ENCODE peak calls at places on chromosome 12, in seven cellular contexts. T, Q, N, M, A, B and Z are unnamed samples.

GRCh38 chr12:132723764-132724140 is 13.1 kb downstream of the PGAM5 start:
- DNase-seq in M (no peak), T (no peak), Q (no peak), N (no peak), B (no peak), A (no peak), Z (peak; percentile 44)

GRCh38 chr12:119631930-119632678 is 35.8 kb upstream of the PRKAB1 start:
- DNase-seq in B (no peak), M (no peak), A (no peak), T (no peak), N (no peak), Q (no peak), Z (no peak)

GRCh38 chr12:64400041-64400440 is 4.2 kb upstream of the XPOT start:
- DNase-seq in M (peak; percentile 30), B (peak; percentile 52), N (no peak), A (no peak), Q (no peak), T (no peak), Z (peak; percentile 68)

GRCh38 chr12:53838978-53839377 is 87.2 kb upstream of the CISTR start:
- DNase-seq in T (no peak), M (no peak), N (no peak), B (no peak), A (no peak), Q (no peak), Z (no peak)

GRCh38 chr12:44377443-44378160 is 498.5 kb downstream of the NELL2 start:
- DNase-seq in Q (no peak), N (no peak), B (no peak), T (no peak), M (no peak), A (no peak), Z (no peak)

GRCh38 chr12:105676694-105677093 is 346.2 kb downstream of the C12orf75 start:
- DNase-seq in B (no peak), Q (no peak), T (no peak), N (no peak), M (no peak), A (no peak), Z (no peak)

GRCh38 chr12:96047621-96048211 is 12.3 kb upstream of the LTA4H start:
- DNase-seq in T (peak; percentile 62), A (no peak), M (no peak), Q (peak; percentile 4), N (no peak), B (no peak), Z (peak; percentile 72)

GRCh38 chr12:38384816-38385491 is 68.4 kb downstream of the ALG10B start:
- DNase-seq in A (peak; percentile 10), M (peak; percentile 81), T (no peak), B (peak; percentile 69), N (no peak), Q (peak; percentile 35), Z (no peak)

GRCh38 chr12:91988076-91988475 is 157.6 kb downstream of the BTG1 start:
- DNase-seq in N (no peak), M (no peak), A (no peak), Q (no peak), T (no peak), B (no peak), Z (no peak)
- H3K18ac ChIP-seq in N (no peak overlapping the region), M (no peak overlapping the region), A (no peak overlapping the region), Q (no peak overlapping the region), T (no peak overlapping the region), B (no peak overlapping the region), Z (peak overlapping the region; percentile 43)

GRCh38 chr12:123805119-123805518 is 43.0 kb downstream of the DNAH10 start:
- DNase-seq in B (no peak), Q (no peak), N (no peak), A (no peak), T (no peak), M (no peak), Z (no peak)

GRCh38 chr12:123807002-123807401 is 44.9 kb downstream of the DNAH10 start:
- DNase-seq in T (no peak), B (no peak), Q (no peak), A (no peak), M (no peak), N (no peak), Z (no peak)

GRCh38 chr12:123798518-123798917 is 36.4 kb downstream of the DNAH10 start:
- DNase-seq in M (no peak), B (no peak), N (no peak), Q (no peak), A (no peak), T (no peak), Z (no peak)

GRCh38 chr12:123799227-123799626 is 37.1 kb downstream of the DNAH10 start:
- DNase-seq in M (no peak), T (no peak), N (no peak), B (no peak), Q (no peak), A (no peak), Z (no peak)

DNA sequence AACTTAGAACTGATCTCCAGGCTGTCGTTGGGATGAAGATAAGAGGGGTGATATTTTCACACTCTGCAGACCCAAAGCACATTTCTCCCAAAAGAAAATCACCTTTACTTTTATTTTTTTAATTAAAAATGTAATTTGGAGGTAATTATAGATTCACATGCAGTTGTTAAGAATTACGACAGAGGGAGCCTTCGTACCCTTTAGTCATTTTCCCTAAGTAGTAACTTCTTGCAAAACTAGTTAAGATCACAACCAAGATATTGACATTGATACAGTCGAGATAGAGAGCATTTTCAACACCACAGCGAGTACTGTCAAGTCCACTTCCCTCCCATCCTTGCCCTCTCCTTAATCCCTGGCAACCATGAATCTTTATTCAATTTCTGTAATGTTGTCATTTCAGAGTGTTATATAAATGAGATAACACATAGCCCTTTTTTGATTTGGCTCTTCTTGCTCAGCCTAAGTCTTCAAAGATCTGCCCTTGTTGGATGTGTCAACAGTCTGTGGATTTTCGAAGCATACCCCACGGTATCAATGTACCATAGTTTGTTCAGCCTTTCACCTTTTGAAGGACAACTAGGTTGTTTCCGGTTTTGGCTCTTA is 39.6 kb downstream of the DNAH10 start:
- DNase-seq in M (peak; percentile 17), T (peak; percentile 27), B (no peak), Q (no peak), A (no peak), N (no peak), Z (peak; percentile 53)
- H2AK5ac ChIP-seq in M (no peak overlapping the region), T (no peak overlapping the region), B (no peak overlapping the region), Q (no peak overlapping the region), A (no peak overlapping the region), N (no peak overlapping the region), Z (no peak overlapping the region)

GRCh38 chr12:127779301-127780045 is 487.5 kb upstream of the TMEM132C start:
- DNase-seq in T (peak; percentile 3), B (no peak), N (no peak), Q (no peak), M (peak; percentile 61), A (no peak), Z (no peak)
- H3K18ac ChIP-seq in T (no peak overlapping the region), B (no peak overlapping the region), N (peak overlapping the region; percentile 57), Q (no peak overlapping the region), M (no peak overlapping the region), A (no peak overlapping the region), Z (no peak overlapping the region)

DNA sequence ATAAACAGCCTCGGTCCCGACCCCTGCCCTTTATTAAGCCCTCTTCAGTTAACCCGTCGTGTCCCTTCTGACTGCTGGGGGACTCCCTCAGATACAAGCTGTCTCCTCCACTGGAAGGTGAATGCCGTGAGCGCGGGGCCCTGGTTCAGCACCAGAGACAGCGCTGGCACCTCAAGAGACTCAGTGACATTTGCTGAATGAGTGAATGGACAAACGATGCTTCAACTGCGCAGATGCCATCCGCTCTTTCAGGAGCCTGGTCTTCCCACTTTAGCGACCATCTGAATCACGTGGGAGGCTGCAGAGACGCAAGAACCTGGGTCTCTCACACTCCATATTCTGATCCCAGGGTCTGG is 92.6 kb upstream of the SFSWAP start:
- DNase-seq in N (peak; percentile 56), T (no peak), M (peak; percentile 57), B (peak; percentile 71), A (no peak), Q (no peak), Z (no peak)
- H2AK5ac ChIP-seq in N (no peak overlapping the region), T (no peak overlapping the region), M (no peak overlapping the region), B (no peak overlapping the region), A (no peak overlapping the region), Q (no peak overlapping the region), Z (no peak overlapping the region)

GRCh38 chr12:113971392-113971791 is 5.3 kb upstream of the RBM19 start:
- DNase-seq in A (no peak), Q (no peak), T (no peak), M (no peak), B (no peak), N (no peak), Z (no peak)

GRCh38 chr12:113978080-113978479 is 12.0 kb upstream of the RBM19 start:
- DNase-seq in A (no peak), N (no peak), M (no peak), T (no peak), Q (no peak), B (no peak), Z (no peak)

GRCh38 chr12:113973109-113973904 is 7.2 kb upstream of the RBM19 start:
- DNase-seq in N (no peak), T (no peak), M (no peak), B (no peak), Q (no peak), A (no peak), Z (no peak)

DNA sequence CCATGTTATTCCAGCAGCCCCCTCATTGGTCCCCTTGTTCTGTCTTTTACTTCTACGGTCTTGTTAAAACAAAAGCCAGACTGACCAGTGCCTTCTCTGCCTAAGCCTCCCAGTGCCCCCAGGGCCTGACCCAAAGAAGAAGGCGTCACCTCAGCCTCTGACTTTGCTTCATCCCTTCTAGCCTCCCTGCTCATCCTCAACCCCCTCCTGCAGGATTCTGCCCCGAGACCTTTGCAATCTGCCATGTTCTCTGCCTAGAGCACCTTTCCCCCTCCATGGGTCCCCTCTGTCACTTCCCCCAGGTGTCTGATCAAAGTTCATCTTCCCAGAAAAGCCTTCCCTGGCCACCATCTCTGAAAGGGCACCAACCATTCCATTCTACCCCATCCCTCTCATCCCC is 7.9 kb upstream of the RBM19 start:
- DNase-seq in N (no peak), T (no peak), B (no peak), M (no peak), Q (no peak), A (no peak), Z (no peak)
- H3K18ac ChIP-seq in N (no peak overlapping the region), T (no peak overlapping the region), B (no peak overlapping the region), M (no peak overlapping the region), Q (no peak overlapping the region), A (no peak overlapping the region), Z (no peak overlapping the region)

GRCh38 chr12:5439788-5440300 is 7.9 kb downstream of the NTF3 start:
- DNase-seq in B (no peak), M (no peak), T (no peak), Q (no peak), N (no peak), A (no peak), Z (no peak)
- H2AK5ac ChIP-seq in B (no peak overlapping the region), M (no peak overlapping the region), T (no peak overlapping the region), Q (no peak overlapping the region), N (no peak overlapping the region), A (no peak overlapping the region), Z (no peak overlapping the region)

GRCh38 chr12:26821212-26821701 is 11.7 kb downstream of the ITPR2 start:
- DNase-seq in A (no peak), M (no peak), T (no peak), N (no peak), B (no peak), Q (no peak), Z (peak; percentile 23)
- H3K18ac ChIP-seq in A (no peak overlapping the region), M (no peak overlapping the region), T (no peak overlapping the region), N (no peak overlapping the region), B (no peak overlapping the region), Q (no peak overlapping the region), Z (no peak overlapping the region)